ENCODE peak calls at places on chromosomes 7 and 10, in four cellular contexts. One of them, this sample, is unnamed.

GRCh38 chr10:47029181-47029971 is 118.1 kb downstream of the PTPN20 start:
- DNase-seq in spleen: peak; percentile 49
- DNase-seq in H4: no peak
- DNase-seq in activated CD4-positive, alpha-beta T cell treated with anti-CD3 and anti-CD28 coated beads for 1 hour: no peak
- DNase-seq in this sample: no peak

GRCh38 chr7:28054531-28055160 is 125.9 kb downstream of the JAZF1 start:
- DNase-seq in spleen: no peak
- DNase-seq in H4: no peak
- DNase-seq in activated CD4-positive, alpha-beta T cell treated with anti-CD3 and anti-CD28 coated beads for 1 hour: no peak
- DNase-seq in this sample: no peak

GRCh38 chr7:139183878-139184338 is 47.1 kb upstream of the UBN2 start:
- DNase-seq in spleen: no peak
- DNase-seq in H4: no peak
- DNase-seq in activated CD4-positive, alpha-beta T cell treated with anti-CD3 and anti-CD28 coated beads for 1 hour: no peak
- DNase-seq in this sample: no peak

GRCh38 chr10:70585555-70586243 is 16.8 kb downstream of the PRF1 start:
- DNase-seq in spleen: no peak
- DNase-seq in H4: no peak
- DNase-seq in activated CD4-positive, alpha-beta T cell treated with anti-CD3 and anti-CD28 coated beads for 1 hour: no peak
- DNase-seq in this sample: no peak

GRCh38 chr7:137933270-137934017 is 68.4 kb downstream of the CREB3L2 start:
- DNase-seq in spleen: no peak
- DNase-seq in H4: peak; percentile 55
- DNase-seq in activated CD4-positive, alpha-beta T cell treated with anti-CD3 and anti-CD28 coated beads for 1 hour: no peak
- DNase-seq in this sample: no peak

GRCh38 chr10:1963341-1963740 is 226.0 kb upstream of the ADARB2 start:
- DNase-seq in spleen: no peak
- DNase-seq in H4: no peak
- DNase-seq in activated CD4-positive, alpha-beta T cell treated with anti-CD3 and anti-CD28 coated beads for 1 hour: no peak
- DNase-seq in this sample: no peak

GRCh38 chr7:141416691-141417268 is 134.4 kb upstream of the AGK start:
- DNase-seq in spleen: no peak
- DNase-seq in H4: no peak
- DNase-seq in activated CD4-positive, alpha-beta T cell treated with anti-CD3 and anti-CD28 coated beads for 1 hour: no peak
- DNase-seq in this sample: no peak

GRCh38 chr7:149794665-149795064 is 21.3 kb upstream of the ZNF467 start:
- DNase-seq in spleen: no peak
- DNase-seq in H4: no peak
- DNase-seq in activated CD4-positive, alpha-beta T cell treated with anti-CD3 and anti-CD28 coated beads for 1 hour: no peak
- DNase-seq in this sample: no peak

GRCh38 chr10:62911210-62911963 is 95.2 kb upstream of the EGR2 start:
- DNase-seq in spleen: no peak
- DNase-seq in H4: no peak
- DNase-seq in activated CD4-positive, alpha-beta T cell treated with anti-CD3 and anti-CD28 coated beads for 1 hour: no peak
- DNase-seq in this sample: peak; percentile 20

GRCh38 chr10:124003481-124004371 is 89.7 kb downstream of the CHST15 start:
- DNase-seq in spleen: peak; percentile 71
- DNase-seq in H4: no peak
- DNase-seq in activated CD4-positive, alpha-beta T cell treated with anti-CD3 and anti-CD28 coated beads for 1 hour: no peak
- DNase-seq in this sample: no peak

GRCh38 chr10:70145166-70145665 is 1.3 kb downstream of the TYSND1 start:
- DNase-seq in spleen: no peak
- DNase-seq in H4: no peak
- DNase-seq in activated CD4-positive, alpha-beta T cell treated with anti-CD3 and anti-CD28 coated beads for 1 hour: no peak
- DNase-seq in this sample: no peak

GRCh38 chr7:139694389-139694676 is 83.5 kb downstream of the HIPK2 start:
- DNase-seq in spleen: no peak
- DNase-seq in H4: no peak
- DNase-seq in activated CD4-positive, alpha-beta T cell treated with anti-CD3 and anti-CD28 coated beads for 1 hour: no peak
- DNase-seq in this sample: no peak

GRCh38 chr10:79487296-79488194 is 24.8 kb upstream of the EIF5AL1 start:
- DNase-seq in spleen: peak; percentile 81
- DNase-seq in H4: peak; percentile 79
- DNase-seq in activated CD4-positive, alpha-beta T cell treated with anti-CD3 and anti-CD28 coated beads for 1 hour: no peak
- DNase-seq in this sample: peak; percentile 83

GRCh38 chr7:158592541-158592940 is 4.9 kb upstream of the PTPRN2 start:
- DNase-seq in spleen: no peak
- DNase-seq in H4: no peak
- DNase-seq in activated CD4-positive, alpha-beta T cell treated with anti-CD3 and anti-CD28 coated beads for 1 hour: no peak
- DNase-seq in this sample: no peak